ENCODE peak calls at places on chromosomes 7 and 10, in nine cellular contexts. W is A549, K is fibroblast of lung, B is retinal pigment epithelial cell, X is astrocyte of the spinal cord, I is heart right ventricle, S is cardiac fibroblast, D is upper lobe of right lung, Q is mammary epithelial cell. Y is an unnamed sample.
A peak's percentile ranks its signal among the peaks of the same experiment; 100 is the strongest.

GRCh38 chr7:100865372-100865911 is 1.7 kb upstream of the TRIP6 start:
- DNase-seq in W (no peak), K (peak; percentile 82), B (no peak), X (peak; percentile 47), I (no peak), S (no peak), D (no peak), Q (peak; percentile 98), Y (peak; percentile 76)

GRCh38 chr10:77228559-77228958 is 409.0 kb downstream of the KCNMA1 start:
- DNase-seq in W (no peak), K (no peak), B (no peak), X (no peak), I (no peak), S (no peak), D (no peak), Q (no peak), Y (no peak)

GRCh38 chr10:14698487-14699170 is 76.1 kb downstream of the FAM107B start:
- DNase-seq in W (no peak), K (peak; percentile 82), B (no peak), X (peak; percentile 16), I (no peak), S (peak; percentile 33), D (no peak), Q (peak; percentile 12), Y (peak; percentile 93)

GRCh38 chr10:122821808-122822207 is 23.8 kb downstream of the CUZD1 start:
- DNase-seq in W (no peak), K (no peak), B (no peak), X (no peak), I (no peak), S (no peak), D (no peak), Q (no peak), Y (no peak)

GRCh38 chr7:157638563-157638962 is 301.8 kb downstream of the DNAJB6 start:
- DNase-seq in W (no peak), K (no peak), B (no peak), X (no peak), I (no peak), S (no peak), D (no peak), Q (no peak), Y (no peak)

GRCh38 chr7:36153571-36154097 is 580 bp downstream of the EEPD1 start:
- DNase-seq in W (peak; percentile 18), K (no peak), B (no peak), X (no peak), I (no peak), S (no peak), D (peak; percentile 82), Q (no peak), Y (no peak)

GRCh38 chr7:151136515-151136908 is 31.0 kb downstream of the GBX1 start:
- DNase-seq in W (no peak), K (no peak), B (no peak), X (no peak), I (no peak), S (no peak), D (no peak), Q (no peak), Y (no peak)

GRCh38 chr10:113175756-113176651 is 226.0 kb downstream of the TCF7L2 start:
- DNase-seq in W (no peak), K (no peak), B (no peak), X (no peak), I (peak; percentile 38), S (peak; percentile 19), D (no peak), Q (no peak), Y (no peak)

GRCh38 chr10:132515811-132516726 is 21.5 kb upstream of the INPP5A start:
- DNase-seq in W (no peak), K (no peak), B (no peak), X (no peak), I (peak; percentile 3), S (no peak), D (no peak), Q (no peak), Y (no peak)

GRCh38 chr10:52664629-52665028 is 108.0 kb downstream of the MBL2 start:
- DNase-seq in W (no peak), K (no peak), B (no peak), X (no peak), I (no peak), S (no peak), D (no peak), Q (no peak), Y (no peak)

GRCh38 chr10:71604324-71605018 is 115.1 kb downstream of the C10orf105 start:
- DNase-seq in W (no peak), K (peak; percentile 16), B (no peak), X (peak; percentile 24), I (no peak), S (peak; percentile 45), D (no peak), Q (peak; percentile 43), Y (no peak)

DNA sequence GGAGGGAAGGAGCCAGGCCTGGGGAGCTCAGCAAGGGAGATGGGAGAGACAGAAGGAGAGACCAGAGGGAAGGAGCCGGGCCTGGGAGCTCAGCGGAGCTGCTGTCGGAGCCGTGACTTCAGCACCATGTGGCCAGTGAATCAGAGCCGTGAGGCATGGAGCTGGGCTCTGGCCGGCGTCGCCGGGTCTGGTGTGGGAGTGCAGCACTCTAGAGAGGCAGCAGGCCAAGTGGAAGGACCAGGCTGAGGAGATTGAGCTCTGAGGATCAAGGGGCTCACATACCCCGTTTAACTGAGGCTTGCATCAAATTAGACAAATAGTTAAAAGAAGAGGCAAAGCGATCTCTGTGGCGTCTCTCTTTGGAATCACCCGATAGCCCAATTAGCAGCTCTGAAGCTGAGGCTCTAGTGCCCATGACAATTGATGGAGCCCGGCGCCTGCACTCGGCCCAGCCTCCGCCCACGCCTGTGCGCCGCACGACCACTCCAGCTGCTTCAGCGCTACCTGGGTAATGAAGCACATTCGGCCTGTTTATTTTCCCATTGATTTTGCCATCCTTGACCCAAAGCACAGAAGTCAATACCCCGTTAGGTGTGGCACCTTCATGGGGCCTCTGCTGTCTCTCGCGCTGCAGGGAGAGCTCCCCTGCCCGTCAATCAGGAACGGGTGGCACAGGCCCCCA is 150.2 kb downstream of the MAD1L1 start:
- DNase-seq in W (no peak), K (peak; percentile 88), B (peak; percentile 81), X (peak; percentile 77), I (no peak), S (peak; percentile 81), D (no peak), Q (no peak), Y (peak; percentile 95)
- H3K4me3 ChIP-seq in W (no peak overlapping the region), K (no peak overlapping the region), B (no peak overlapping the region), X (no peak overlapping the region), I (no peak overlapping the region), S (no peak overlapping the region), D (no peak overlapping the region), Q (no peak overlapping the region), Y (no peak overlapping the region)

GRCh38 chr10:29951441-29951931 is 107.9 kb downstream of the JCAD start:
- DNase-seq in W (no peak), K (peak; percentile 76), B (no peak), X (peak; percentile 64), I (no peak), S (peak; percentile 82), D (no peak), Q (peak; percentile 95), Y (no peak)

GRCh38 chr10:29958440-29958839 is 100.9 kb downstream of the JCAD start:
- DNase-seq in W (no peak), K (no peak), B (no peak), X (no peak), I (no peak), S (no peak), D (no peak), Q (no peak), Y (no peak)

GRCh38 chr10:29956335-29956924 is 103.0 kb downstream of the JCAD start:
- DNase-seq in W (no peak), K (no peak), B (no peak), X (no peak), I (no peak), S (peak; percentile 64), D (no peak), Q (no peak), Y (no peak)

GRCh38 chr10:29957887-29958330 is 101.5 kb downstream of the JCAD start:
- DNase-seq in W (no peak), K (peak; percentile 84), B (peak; percentile 50), X (peak; percentile 50), I (peak; percentile 16), S (peak; percentile 72), D (no peak), Q (no peak), Y (peak; percentile 22)

GRCh38 chr10:29955308-29955935 is 104.0 kb downstream of the JCAD start:
- DNase-seq in W (no peak), K (peak; percentile 72), B (no peak), X (peak; percentile 84), I (no peak), S (peak; percentile 33), D (no peak), Q (peak; percentile 67), Y (peak; percentile 13)
- TF ChIP-seq CTCF in W (no peak), K (no peak), B (no peak), X (peak; percentile 29), I (no peak), S (peak; percentile 34), D (no peak), Q (no peak), Y (no peak)

GRCh38 chr7:116449950-116450349 is 49.6 kb upstream of the CAV2 start:
- DNase-seq in W (no peak), K (peak; percentile 54), B (no peak), X (no peak), I (peak; percentile 48), S (peak; percentile 85), D (no peak), Q (no peak), Y (no peak)

GRCh38 chr7:116451958-116452729 is 47.4 kb upstream of the CAV2 start:
- DNase-seq in W (no peak), K (no peak), B (no peak), X (no peak), I (no peak), S (no peak), D (no peak), Q (no peak), Y (no peak)

GRCh38 chr7:116454377-116454776 is 45.2 kb upstream of the CAV2 start:
- DNase-seq in W (no peak), K (no peak), B (no peak), X (no peak), I (no peak), S (no peak), D (no peak), Q (no peak), Y (no peak)

GRCh38 chr7:116455499-116455898 is 44.0 kb upstream of the CAV2 start:
- DNase-seq in W (no peak), K (no peak), B (no peak), X (no peak), I (no peak), S (no peak), D (no peak), Q (no peak), Y (no peak)

GRCh38 chr7:116455009-116455408 is 44.5 kb upstream of the CAV2 start:
- DNase-seq in W (no peak), K (peak; percentile 77), B (no peak), X (peak; percentile 68), I (no peak), S (peak; percentile 40), D (no peak), Q (peak; percentile 52), Y (peak; percentile 88)
- H3K4me3 ChIP-seq in W (no peak overlapping the region), K (peak overlapping the region; percentile 13), B (no peak overlapping the region), X (no peak overlapping the region), I (no peak overlapping the region), S (no peak overlapping the region), D (no peak overlapping the region), Q (no peak overlapping the region), Y (peak overlapping the region; percentile 7)

DNA sequence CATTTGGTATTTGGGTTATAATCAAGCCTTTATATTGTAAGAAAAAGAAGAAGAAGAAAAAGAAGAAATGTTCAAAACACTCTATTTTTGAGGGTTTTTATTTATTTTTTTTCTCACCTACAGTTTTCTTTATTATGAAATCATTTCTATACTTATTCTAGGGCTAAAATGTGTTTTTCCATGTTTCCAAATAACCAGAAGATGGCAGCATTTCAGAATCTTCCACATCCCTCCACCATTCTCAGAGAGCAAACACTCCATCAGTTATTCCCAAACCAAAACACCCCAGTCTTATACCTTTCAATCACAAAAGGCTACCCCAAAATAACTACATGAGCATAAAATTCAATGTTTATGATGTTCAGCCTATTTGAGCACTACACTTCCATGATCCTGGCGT is 38.7 kb upstream of the PPP1R17 start:
- DNase-seq in W (no peak), K (no peak), B (no peak), X (peak; percentile 6), I (no peak), S (peak; percentile 11), D (no peak), Q (no peak), Y (no peak)
- TF ChIP-seq CTCF in W (peak; percentile 40), K (no peak), B (peak; percentile 46), X (peak; percentile 28), I (no peak), S (no peak), D (peak; percentile 32), Q (peak; percentile 8), Y (no peak)